ENCODE peak calls at places on chromosomes 7 and 10, in five cellular contexts. One of them, this sample, is unnamed. For H3K36me3, the result is how much of the 10 kb centered on the place peaks cover.

GRCh38 chr7:136869991-136870798 is 1.7 kb downstream of the CHRM2 start:
- DNase-seq in gastrocnemius medialis: no peak
- DNase-seq in neural progenitor cell: peak
- DNase-seq in cardiac muscle cell: peak
- DNase-seq in A673: peak
- DNase-seq in this sample: no peak

GRCh38 chr7:47885309-47886000 is 62.8 kb downstream of the PKD1L1 start:
- DNase-seq in neural progenitor cell: no peak
- DNase-seq in gastrocnemius medialis: peak
- DNase-seq in A673: no peak
- DNase-seq in cardiac muscle cell: no peak
- DNase-seq in this sample: no peak

GRCh38 chr7:132891554-132891953 is 190.3 kb downstream of the CHCHD3 start:
- DNase-seq in cardiac muscle cell: no peak
- DNase-seq in A673: no peak
- DNase-seq in neural progenitor cell: no peak
- DNase-seq in gastrocnemius medialis: no peak
- DNase-seq in this sample: no peak

GRCh38 chr10:90443342-90443741 is 414.5 kb downstream of the HTR7 start:
- DNase-seq in A673: no peak
- DNase-seq in cardiac muscle cell: no peak
- DNase-seq in neural progenitor cell: no peak
- DNase-seq in gastrocnemius medialis: no peak
- DNase-seq in this sample: no peak

GRCh38 chr10:51090190-51090589 is 15.9 kb downstream of the PRKG1 start:
- DNase-seq in A673: no peak
- DNase-seq in cardiac muscle cell: no peak
- DNase-seq in gastrocnemius medialis: peak
- DNase-seq in neural progenitor cell: no peak
- DNase-seq in this sample: no peak

GRCh38 chr10:5631936-5632335 is 34.5 kb downstream of the ASB13 start:
- DNase-seq in A673: no peak
- DNase-seq in neural progenitor cell: no peak
- DNase-seq in gastrocnemius medialis: peak
- DNase-seq in cardiac muscle cell: no peak
- DNase-seq in this sample: no peak

GRCh38 chr7:51607447-51607846 is 290.8 kb upstream of the COBL start:
- DNase-seq in neural progenitor cell: no peak
- DNase-seq in A673: no peak
- DNase-seq in gastrocnemius medialis: no peak
- DNase-seq in cardiac muscle cell: no peak
- DNase-seq in this sample: no peak

GRCh38 chr10:29784175-29784773 is 149.5 kb upstream of the SVIL start:
- DNase-seq in cardiac muscle cell: no peak
- DNase-seq in neural progenitor cell: no peak
- DNase-seq in A673: no peak
- DNase-seq in gastrocnemius medialis: peak
- DNase-seq in this sample: no peak

GRCh38 chr7:82740246-82740848 is 296.8 kb upstream of the CACNA2D1 start:
- DNase-seq in cardiac muscle cell: peak
- DNase-seq in gastrocnemius medialis: no peak
- DNase-seq in neural progenitor cell: peak
- DNase-seq in A673: peak
- DNase-seq in this sample: peak

GRCh38 chr10:119316729-119317097 is 109.3 kb downstream of the GRK5 start:
- DNase-seq in cardiac muscle cell: no peak
- DNase-seq in A673: peak
- DNase-seq in gastrocnemius medialis: no peak
- DNase-seq in neural progenitor cell: no peak
- DNase-seq in this sample: no peak

GRCh38 chr7:18530224-18531179 is 35.0 kb downstream of the HDAC9 start:
- DNase-seq in cardiac muscle cell: no peak
- DNase-seq in neural progenitor cell: no peak
- DNase-seq in gastrocnemius medialis: no peak
- DNase-seq in A673: peak
- DNase-seq in this sample: no peak

GRCh38 chr7:116872026-116872425 is 9.6 kb downstream of the CAPZA2 start:
- DNase-seq in gastrocnemius medialis: no peak
- DNase-seq in neural progenitor cell: no peak
- DNase-seq in A673: no peak
- DNase-seq in cardiac muscle cell: no peak
- DNase-seq in this sample: no peak

GRCh38 chr7:70383369-70383768 is 748.6 kb upstream of the GALNT17 start:
- DNase-seq in gastrocnemius medialis: no peak
- DNase-seq in A673: no peak
- DNase-seq in neural progenitor cell: no peak
- DNase-seq in cardiac muscle cell: no peak
- DNase-seq in this sample: no peak

GRCh38 chr7:12291870-12292269 is 80.8 kb downstream of the TMEM106B start:
- DNase-seq in A673: peak
- DNase-seq in cardiac muscle cell: no peak
- DNase-seq in neural progenitor cell: no peak
- DNase-seq in gastrocnemius medialis: no peak
- DNase-seq in this sample: no peak

GRCh38 chr10:1467450-1467849 is 269.9 kb downstream of the ADARB2 start:
- DNase-seq in A673: no peak
- DNase-seq in cardiac muscle cell: no peak
- DNase-seq in gastrocnemius medialis: no peak
- DNase-seq in neural progenitor cell: no peak
- DNase-seq in this sample: no peak

DNA sequence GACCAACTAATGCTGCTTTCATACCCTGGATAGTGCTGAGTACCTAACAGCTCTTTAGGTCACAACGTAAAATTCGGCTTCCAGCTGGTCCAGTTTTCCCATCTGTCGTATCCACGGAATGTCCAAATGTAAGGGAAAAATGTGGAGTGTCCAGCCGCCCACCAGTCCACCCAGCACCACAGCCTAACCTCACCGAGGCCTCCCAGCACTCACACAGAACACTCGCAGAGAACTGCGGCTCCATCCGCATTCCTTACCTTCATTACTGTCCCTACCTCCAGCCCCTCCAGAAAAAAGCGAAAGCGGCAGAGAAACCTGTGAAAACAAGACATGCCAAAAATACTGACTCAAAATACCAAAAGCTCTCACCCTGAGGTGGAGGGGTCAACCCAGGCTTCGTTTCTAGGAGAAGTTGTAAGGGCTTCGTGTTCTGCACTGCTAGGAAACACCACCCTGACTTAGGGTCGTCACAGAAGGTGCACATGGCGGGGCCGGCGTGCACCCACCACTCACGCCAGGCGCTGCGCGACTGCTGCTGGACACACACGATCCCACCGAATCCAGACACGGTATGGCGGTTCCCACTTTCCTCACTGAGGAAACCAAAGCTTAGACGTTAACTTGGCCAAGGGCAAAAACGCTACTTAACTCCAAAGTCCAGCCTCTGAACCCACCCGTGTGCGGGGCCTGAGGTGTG is 73.9 kb downstream of the AMZ1 start:
- DNase-seq in A673: no peak
- DNase-seq in gastrocnemius medialis: no peak
- DNase-seq in cardiac muscle cell: no peak
- DNase-seq in neural progenitor cell: no peak
- DNase-seq in this sample: no peak
- H3K27ac ChIP-seq in A673: no peak
- H3K27ac ChIP-seq in gastrocnemius medialis: peak
- H3K27ac ChIP-seq in cardiac muscle cell: no peak
- H3K27ac ChIP-seq in neural progenitor cell: no peak
- H3K27ac ChIP-seq in this sample: no peak

DNA sequence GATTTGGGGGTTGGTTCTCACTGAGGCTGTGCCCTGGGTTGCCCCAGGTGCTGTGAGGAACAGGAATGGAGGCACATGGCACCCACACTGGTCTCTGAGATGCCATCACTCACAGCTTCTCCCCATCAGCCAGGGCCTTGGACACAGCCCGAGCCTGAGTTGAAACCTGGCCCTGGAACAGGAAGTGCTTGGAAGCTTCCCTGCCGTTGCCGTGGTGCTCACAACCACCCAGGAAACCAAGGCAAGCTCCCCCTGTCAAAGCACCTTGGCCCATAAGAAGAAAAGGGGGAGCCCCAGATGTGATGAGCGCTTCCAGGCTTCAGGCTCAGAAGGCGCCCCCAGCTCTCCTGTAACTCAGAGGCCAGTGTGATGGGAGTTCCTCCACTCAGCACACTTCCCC is at the start of gene BTBD16:
- DNase-seq in neural progenitor cell: no peak
- DNase-seq in cardiac muscle cell: no peak
- DNase-seq in A673: no peak
- DNase-seq in gastrocnemius medialis: no peak
- DNase-seq in this sample: no peak
- H3K36me3 ChIP-seq in neural progenitor cell: under half
- H3K36me3 ChIP-seq in cardiac muscle cell: under half
- H3K36me3 ChIP-seq in A673: under half
- H3K36me3 ChIP-seq in gastrocnemius medialis: under half
- H3K36me3 ChIP-seq in this sample: under half

DNA sequence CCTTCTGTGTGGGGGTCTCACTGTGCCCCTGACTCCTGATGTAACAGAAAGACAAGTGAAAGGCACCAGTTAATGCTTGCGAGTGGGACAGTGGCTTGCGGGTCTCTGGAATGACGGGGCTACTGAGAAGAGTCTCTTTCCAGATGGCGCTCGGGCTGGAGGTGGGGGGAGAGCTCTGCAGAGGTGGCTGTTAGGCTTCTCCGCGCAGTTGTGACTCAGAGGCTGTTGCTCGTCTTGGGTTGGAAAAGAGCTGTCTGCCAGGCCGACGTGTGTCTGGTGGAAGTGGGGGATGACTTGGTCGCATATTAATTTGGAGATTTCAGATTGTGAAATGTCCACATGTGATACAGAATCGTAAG is 27.9 kb upstream of the SH2B2 start:
- DNase-seq in cardiac muscle cell: no peak
- DNase-seq in neural progenitor cell: no peak
- DNase-seq in A673: no peak
- DNase-seq in gastrocnemius medialis: no peak
- DNase-seq in this sample: no peak
- H3K27ac ChIP-seq in cardiac muscle cell: no peak
- H3K27ac ChIP-seq in neural progenitor cell: no peak
- H3K27ac ChIP-seq in A673: no peak
- H3K27ac ChIP-seq in gastrocnemius medialis: no peak
- H3K27ac ChIP-seq in this sample: no peak

GRCh38 chr10:132933308-132934042 is 8.9 kb downstream of the CFAP46 start:
- DNase-seq in A673: no peak
- DNase-seq in cardiac muscle cell: no peak
- DNase-seq in gastrocnemius medialis: no peak
- DNase-seq in neural progenitor cell: no peak
- DNase-seq in this sample: no peak
- H3K36me3 ChIP-seq in A673: under half
- H3K36me3 ChIP-seq in cardiac muscle cell: under half
- H3K36me3 ChIP-seq in gastrocnemius medialis: under half
- H3K36me3 ChIP-seq in neural progenitor cell: under half
- H3K36me3 ChIP-seq in this sample: under half

GRCh38 chr10:70472799-70473452 is 5.6 kb upstream of the PALD1 start:
- DNase-seq in gastrocnemius medialis: no peak
- DNase-seq in neural progenitor cell: no peak
- DNase-seq in A673: no peak
- DNase-seq in cardiac muscle cell: no peak
- DNase-seq in this sample: no peak

GRCh38 chr10:70476249-70477035 is 2.1 kb upstream of the PALD1 start:
- DNase-seq in A673: no peak
- DNase-seq in neural progenitor cell: peak
- DNase-seq in gastrocnemius medialis: no peak
- DNase-seq in cardiac muscle cell: no peak
- DNase-seq in this sample: no peak

GRCh38 chr10:70475661-70476060 is 2.9 kb upstream of the PALD1 start:
- DNase-seq in A673: no peak
- DNase-seq in gastrocnemius medialis: no peak
- DNase-seq in neural progenitor cell: no peak
- DNase-seq in cardiac muscle cell: no peak
- DNase-seq in this sample: no peak

GRCh38 chr10:70477661-70478162 is 855 bp upstream of the PALD1 start:
- DNase-seq in gastrocnemius medialis: no peak
- DNase-seq in A673: peak
- DNase-seq in cardiac muscle cell: no peak
- DNase-seq in neural progenitor cell: peak
- DNase-seq in this sample: no peak

DNA sequence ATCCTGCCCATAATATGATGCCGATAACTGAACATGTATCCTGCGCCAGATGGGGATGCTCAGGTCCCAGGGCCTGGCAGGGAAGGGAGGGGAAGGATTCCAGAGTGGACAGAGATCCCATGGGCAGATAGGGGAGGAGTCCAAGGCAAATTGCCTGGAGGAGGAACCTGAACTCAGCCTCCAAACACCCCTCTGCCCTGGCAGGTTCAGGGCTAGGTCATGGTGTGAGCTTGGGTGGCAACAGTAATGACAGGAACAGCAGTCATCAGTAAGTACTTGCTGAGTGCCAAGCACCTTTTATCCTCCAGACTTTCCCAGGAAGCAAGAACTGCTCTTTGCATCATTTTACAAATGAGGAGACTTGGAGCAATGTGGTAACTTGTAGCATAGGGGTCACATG is 3.8 kb upstream of the PALD1 start:
- DNase-seq in cardiac muscle cell: peak
- DNase-seq in A673: no peak
- DNase-seq in neural progenitor cell: no peak
- DNase-seq in gastrocnemius medialis: no peak
- DNase-seq in this sample: no peak
- H3K27ac ChIP-seq in cardiac muscle cell: no peak
- H3K27ac ChIP-seq in A673: no peak
- H3K27ac ChIP-seq in neural progenitor cell: no peak
- H3K27ac ChIP-seq in gastrocnemius medialis: no peak
- H3K27ac ChIP-seq in this sample: no peak

DNA sequence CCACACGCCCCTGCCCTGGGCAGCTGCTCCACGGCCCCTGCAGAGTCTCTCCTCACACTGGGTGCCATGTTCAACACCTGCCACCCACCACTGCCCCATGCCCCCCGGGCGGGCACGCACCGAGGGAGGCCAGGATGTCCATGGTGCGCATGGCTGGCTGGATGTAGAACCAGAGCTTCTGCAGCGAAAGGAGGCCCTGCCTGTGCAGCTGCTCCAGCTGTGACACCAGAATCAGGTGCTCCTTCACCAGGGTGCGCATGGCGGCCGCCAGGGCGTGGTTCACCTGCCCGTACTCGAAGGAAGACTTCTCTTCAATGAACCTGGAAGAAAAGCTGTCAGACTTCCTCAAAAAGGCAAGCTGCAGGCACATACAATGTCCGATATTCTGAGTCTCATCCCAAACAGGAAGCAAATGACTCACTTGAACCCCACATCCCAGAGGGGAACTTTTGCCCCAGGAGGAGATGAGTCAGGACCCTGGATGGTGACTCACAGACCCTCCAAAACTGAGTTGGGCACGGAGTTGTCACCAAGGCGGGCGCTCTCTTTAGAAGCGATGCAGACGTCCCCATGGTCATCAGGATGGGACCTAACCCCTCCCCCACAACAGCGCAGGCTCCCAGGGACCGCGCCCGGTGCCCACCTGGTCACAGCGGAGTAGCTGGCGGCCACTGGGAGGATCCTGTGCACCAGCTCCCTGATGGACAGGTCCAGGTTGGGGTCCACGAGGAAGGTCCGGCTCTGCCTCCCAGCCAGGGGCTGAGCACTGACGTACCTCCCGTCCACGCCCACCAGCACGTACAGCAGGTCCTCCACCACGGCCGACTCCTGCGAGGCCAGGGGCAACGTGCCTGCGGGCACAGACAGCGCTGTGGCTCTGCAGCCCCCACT is 15.5 kb downstream of the TUBGCP2 start:
- DNase-seq in A673: no peak
- DNase-seq in cardiac muscle cell: no peak
- DNase-seq in gastrocnemius medialis: no peak
- DNase-seq in neural progenitor cell: no peak
- DNase-seq in this sample: no peak
- H3K36me3 ChIP-seq in A673: half or more
- H3K36me3 ChIP-seq in cardiac muscle cell: under half
- H3K36me3 ChIP-seq in gastrocnemius medialis: half or more
- H3K36me3 ChIP-seq in neural progenitor cell: under half
- H3K36me3 ChIP-seq in this sample: under half

GRCh38 chr7:32039000-32039756 is 31.0 kb downstream of the PDE1C start:
- DNase-seq in cardiac muscle cell: peak
- DNase-seq in gastrocnemius medialis: no peak
- DNase-seq in neural progenitor cell: peak
- DNase-seq in A673: no peak
- DNase-seq in this sample: no peak
- H3K27ac ChIP-seq in cardiac muscle cell: no peak
- H3K27ac ChIP-seq in gastrocnemius medialis: no peak
- H3K27ac ChIP-seq in neural progenitor cell: no peak
- H3K27ac ChIP-seq in A673: no peak
- H3K27ac ChIP-seq in this sample: no peak

This sample was measured in SK-N-MC.